ENCODE peak calls at places on chromosome 15, in nine cellular contexts. P is fibroblast of lung, M is RWPE2, H is tibial nerve, T is heart right ventricle, J is left ventricle myocardium inferior, Y is esophagus squamous epithelium, Q is ovary, R is cardiac muscle cell. I is an unnamed sample.
A peak's percentile ranks its signal among the peaks of the same experiment; 100 is the strongest.

GRCh38 chr15:72785452-72786243 is 2.1 kb upstream of the ADPGK start:
- DNase-seq in P (peak; percentile 59), M (no peak), H (no peak), T (no peak), J (no peak), Y (no peak), Q (no peak), R (peak; percentile 22), I (peak; percentile 18)

GRCh38 chr15:48682949-48683651 is 37.6 kb upstream of the FBN1 start:
- DNase-seq in P (peak; percentile 91), M (peak; percentile 73), H (peak; percentile 66), T (peak; percentile 34), J (peak; percentile 64), Y (no peak), Q (peak; percentile 47), R (peak; percentile 91), I (no peak)

GRCh38 chr15:20340931-20341661 is 200.5 kb downstream of the GOLGA6L6 start:
- DNase-seq in P (no peak), M (peak; percentile 100), H (no peak), T (peak; percentile 81), J (peak; percentile 71), Y (no peak), Q (peak; percentile 69), R (peak; percentile 18), I (no peak)

GRCh38 chr15:60477991-60478632 is 830 bp downstream of the ICE2 start:
- DNase-seq in P (peak; percentile 39), M (no peak), H (no peak), T (no peak), J (no peak), Y (no peak), Q (no peak), R (peak; percentile 42), I (no peak)

GRCh38 chr15:100899601-100900000 is 19.6 kb upstream of the LRRK1 start:
- DNase-seq in P (no peak), M (no peak), H (no peak), T (no peak), J (no peak), Y (no peak), Q (no peak), R (no peak), I (no peak)

GRCh38 chr15:48653216-48653615 is 7.7 kb upstream of the FBN1 start:
- DNase-seq in P (no peak), M (no peak), H (no peak), T (no peak), J (no peak), Y (no peak), Q (no peak), R (no peak), I (no peak)

GRCh38 chr15:59294961-59295741 is 77.5 kb downstream of the MYO1E start:
- DNase-seq in P (peak; percentile 86), M (no peak), H (peak; percentile 18), T (no peak), J (no peak), Y (no peak), Q (no peak), R (peak; percentile 82), I (peak; percentile 51)

GRCh38 chr15:79169531-79170123 is 79.0 kb upstream of the RASGRF1 start:
- DNase-seq in P (no peak), M (no peak), H (no peak), T (no peak), J (no peak), Y (no peak), Q (no peak), R (peak; percentile 16), I (no peak)

GRCh38 chr15:39828374-39828931 is 45.8 kb upstream of the FSIP1 start:
- DNase-seq in P (peak; percentile 75), M (peak; percentile 74), H (no peak), T (peak; percentile 20), J (no peak), Y (no peak), Q (peak; percentile 48), R (peak; percentile 56), I (peak; percentile 23)

GRCh38 chr15:29107291-29107890 is 162.2 kb downstream of the NSMCE3 start:
- DNase-seq in P (no peak), M (peak; percentile 63), H (no peak), T (no peak), J (no peak), Y (no peak), Q (no peak), R (no peak), I (peak; percentile 39)

GRCh38 chr15:64856429-64857145 is 14.9 kb downstream of the PLEKHO2 start:
- DNase-seq in P (peak; percentile 95), M (no peak), H (peak; percentile 39), T (peak; percentile 63), J (peak; percentile 62), Y (no peak), Q (peak; percentile 73), R (peak; percentile 76), I (no peak)

GRCh38 chr15:67836134-67836455 is 3.8 kb downstream of the RNU6-1 start:
- DNase-seq in P (no peak), M (no peak), H (no peak), T (no peak), J (no peak), Y (no peak), Q (no peak), R (no peak), I (no peak)

GRCh38 chr15:29852201-29852600 is 29.9 kb upstream of the TJP1 start:
- DNase-seq in P (no peak), M (no peak), H (no peak), T (no peak), J (no peak), Y (no peak), Q (no peak), R (no peak), I (no peak)

GRCh38 chr15:88187195-88187594 is 69.3 kb downstream of the NTRK3 start:
- DNase-seq in P (no peak), M (no peak), H (no peak), T (no peak), J (no peak), Y (no peak), Q (no peak), R (peak; percentile 6), I (no peak)

GRCh38 chr15:31344824-31345605 is 18.4 kb downstream of the KLF13 start:
- DNase-seq in P (no peak), M (peak; percentile 68), H (no peak), T (peak; percentile 61), J (peak; percentile 72), Y (no peak), Q (no peak), R (no peak), I (peak; percentile 89)

GRCh38 chr15:64911317-64912186 is at the start of gene ANKDD1A:
- DNase-seq in P (peak; percentile 28), M (no peak), H (no peak), T (peak; percentile 75), J (peak; percentile 74), Y (no peak), Q (peak; percentile 87), R (peak; percentile 54), I (peak; percentile 47)

DNA sequence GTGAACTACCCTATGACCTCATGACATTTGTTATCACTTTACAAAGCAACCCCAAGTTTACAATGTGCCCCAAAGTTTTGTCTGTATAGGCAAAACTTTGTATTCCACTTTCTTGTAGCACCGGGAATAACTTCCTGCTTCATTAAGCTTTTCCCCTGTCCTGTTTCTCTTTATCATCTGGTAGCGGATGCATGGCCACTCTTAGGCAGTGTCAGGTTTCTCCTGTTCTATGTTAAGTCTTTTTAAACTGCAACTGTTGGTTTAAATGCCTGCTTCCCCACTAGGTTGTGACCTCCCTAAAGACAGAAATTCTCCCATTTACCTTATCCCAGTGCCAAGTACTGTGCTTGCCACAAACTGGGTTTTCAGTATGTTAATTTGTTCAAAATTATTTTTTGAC is 433.6 kb upstream of the DPH6 start:
- DNase-seq in P (no peak), M (no peak), H (no peak), T (no peak), J (no peak), Y (no peak), Q (no peak), R (no peak), I (no peak)
- TF ChIP-seq CTCF in P (no peak), M (no peak), H (no peak), T (no peak), J (no peak), Y (no peak), Q (no peak), R (no peak), I (no peak)

GRCh38 chr15:99251436-99251821 is at the start of gene LRRC28:
- DNase-seq in P (peak; percentile 34), M (no peak), H (no peak), T (no peak), J (no peak), Y (no peak), Q (no peak), R (no peak), I (no peak)

GRCh38 chr15:99253381-99254090 is 2.3 kb downstream of the LRRC28 start:
- DNase-seq in P (peak; percentile 59), M (no peak), H (no peak), T (no peak), J (no peak), Y (no peak), Q (no peak), R (peak; percentile 33), I (no peak)

GRCh38 chr15:99250001-99250400 is 620 bp upstream of the TTC23 start:
- DNase-seq in P (no peak), M (no peak), H (no peak), T (no peak), J (no peak), Y (no peak), Q (no peak), R (no peak), I (no peak)

GRCh38 chr15:99250494-99251435 is 516 bp upstream of the LRRC28 start:
- DNase-seq in P (peak; percentile 99), M (peak; percentile 99), H (peak; percentile 99), T (peak; percentile 97), J (peak; percentile 98), Y (peak; percentile 82), Q (peak; percentile 99), R (peak; percentile 99), I (peak; percentile 99)

GRCh38 chr15:99252326-99252725 is 1.0 kb downstream of the LRRC28 start:
- DNase-seq in P (no peak), M (no peak), H (no peak), T (no peak), J (no peak), Y (no peak), Q (no peak), R (no peak), I (no peak)
- H3K4me3 ChIP-seq in P (peak overlapping the region; percentile 80), M (peak overlapping the region; percentile 78), H (peak overlapping the region; percentile 94), T (peak overlapping the region; percentile 88), J (peak overlapping the region; percentile 84), Y (no peak overlapping the region), Q (peak overlapping the region; percentile 71), R (peak overlapping the region; percentile 67), I (no peak overlapping the region)

DNA sequence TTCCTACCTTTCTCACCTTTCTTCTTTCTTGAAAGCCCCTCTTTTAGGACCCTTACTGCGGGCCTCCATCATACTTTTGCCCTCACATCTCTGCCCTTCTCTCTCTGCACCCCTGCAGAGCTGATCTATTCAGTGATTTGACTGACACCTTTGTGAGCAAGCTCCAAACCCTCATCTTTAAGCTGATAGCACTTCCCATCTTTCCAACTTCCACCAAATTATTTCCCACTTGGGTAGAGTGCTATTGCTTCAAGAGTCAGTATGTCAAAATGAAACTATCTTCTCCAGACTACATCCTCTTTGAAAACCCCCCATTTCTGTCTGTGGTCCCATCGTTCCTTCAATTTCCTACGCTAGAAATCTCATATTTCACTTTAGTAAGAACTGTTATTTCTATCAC is 19.7 kb downstream of the ZWILCH start:
- DNase-seq in P (no peak), M (no peak), H (no peak), T (no peak), J (no peak), Y (no peak), Q (no peak), R (no peak), I (no peak)
- H3K36me3 ChIP-seq in P (peaks cover 2% of the 10 kb centered on the region), M (peaks cover 95% of the 10 kb centered on the region), H (peaks cover 3% of the 10 kb centered on the region), T (no peaks in the 10 kb centered on the region), J (peaks cover 25% of the 10 kb centered on the region), Y (no peaks in the 10 kb centered on the region), Q (no peaks in the 10 kb centered on the region), R (peaks cover 3% of the 10 kb centered on the region), I (no peaks in the 10 kb centered on the region)

GRCh38 chr15:61871926-61872522 is 188.2 kb downstream of the VPS13C start:
- DNase-seq in P (peak; percentile 46), M (no peak), H (no peak), T (no peak), J (no peak), Y (no peak), Q (no peak), R (peak; percentile 44), I (no peak)
- TF ChIP-seq CTCF in P (peak; percentile 42), M (peak; percentile 99), H (no peak), T (peak; percentile 46), J (peak; percentile 65), Y (peak; percentile 57), Q (no peak), R (peak; percentile 55), I (no peak)

I was measured in mucosa of descending colon.